ENCODE peak calls at places on chromosomes 13 and 19, in nine cellular contexts. R is psoas muscle, A is Calu3, D is fibroblast of lung, K is stomach, V is PC-3, L is lower leg skin, G is dorsolateral prefrontal cortex, E is AG10803. S is an unnamed sample.

GRCh38 chr19:41239363-41239762 is 20.3 kb downstream of the AXL start:
- DNase-seq in A (no peak), K (no peak), E (no peak), G (no peak), D (no peak), L (no peak), V (no peak), R (no peak), S (no peak)

GRCh38 chr19:35773020-35773809 is 2.1 kb upstream of the ARHGAP33 start:
- DNase-seq in D (peak), V (no peak), L (no peak), E (peak), A (no peak), R (no peak), K (no peak), G (no peak), S (no peak)

GRCh38 chr13:42638101-42638500 is 64.1 kb downstream of the TNFSF11 start:
- DNase-seq in D (no peak), A (no peak), K (no peak), E (no peak), R (no peak), V (no peak), G (no peak), L (no peak), S (no peak)

GRCh38 chr13:38620876-38621275 is 66.0 kb upstream of the FREM2 start:
- DNase-seq in K (no peak), D (no peak), R (no peak), L (no peak), V (no peak), A (no peak), E (no peak), G (no peak), S (no peak)

GRCh38 chr19:17079710-17080440 is 4.3 kb downstream of the MYO9B start:
- DNase-seq in E (peak), L (peak), V (peak), D (peak), R (peak), A (peak), G (peak), K (peak), S (no peak)

GRCh38 chr19:47653856-47654255 is 44.9 kb downstream of the BICRA start:
- DNase-seq in L (no peak), E (no peak), R (peak), D (no peak), K (no peak), A (no peak), V (no peak), G (no peak), S (no peak)

GRCh38 chr19:35224681-35225604 is 3.6 kb downstream of the FAM187B start:
- DNase-seq in E (no peak), G (no peak), A (no peak), R (no peak), K (no peak), D (no peak), L (peak), V (no peak), S (no peak)

GRCh38 chr19:55452381-55453325 is 8.8 kb downstream of the ISOC2 start:
- DNase-seq in D (peak), A (no peak), G (peak), E (peak), V (peak), K (peak), L (peak), R (peak), S (peak)

GRCh38 chr13:94312511-94313191 is 166.8 kb downstream of the DCT start:
- DNase-seq in G (no peak), L (no peak), R (no peak), A (no peak), D (peak), E (no peak), V (no peak), K (no peak), S (no peak)

GRCh38 chr19:400976-401835 is 7.7 kb downstream of the C2CD4C start:
- DNase-seq in G (no peak), E (no peak), D (no peak), A (no peak), L (peak), K (no peak), R (no peak), V (no peak), S (peak)

GRCh38 chr13:26469602-26470001 is 87.9 kb upstream of the WASF3 start:
- DNase-seq in R (no peak), G (no peak), D (no peak), L (peak), E (no peak), K (no peak), A (no peak), V (no peak), S (no peak)

GRCh38 chr13:93794197-93794885 is 567.7 kb downstream of the GPC6 start:
- DNase-seq in V (no peak), A (no peak), E (no peak), K (no peak), R (no peak), L (no peak), D (no peak), G (no peak), S (no peak)

GRCh38 chr13:35349673-35350278 is 126.7 kb downstream of the MAB21L1 start:
- DNase-seq in K (no peak), A (no peak), E (no peak), G (no peak), V (peak), D (peak), L (no peak), R (no peak), S (no peak)

GRCh38 chr19:14168259-14168972 is 32.0 kb upstream of the ASF1B start:
- DNase-seq in D (no peak), L (no peak), A (no peak), R (no peak), G (no peak), K (no peak), V (no peak), E (no peak), S (no peak)

GRCh38 chr19:40791349-40791748 is 7.6 kb upstream of the EGLN2 start:
- DNase-seq in A (no peak), R (no peak), K (no peak), L (no peak), V (no peak), G (no peak), D (no peak), E (no peak), S (no peak)

GRCh38 chr13:111853766-111854165 is 213.2 kb upstream of the SOX1 start:
- DNase-seq in V (no peak), D (no peak), L (no peak), A (no peak), E (no peak), R (no peak), K (no peak), G (no peak), S (no peak)

GRCh38 chr13:114120486-114121430 is 11.7 kb downstream of the RASA3 start:
- DNase-seq in L (no peak), K (no peak), A (no peak), V (no peak), E (peak), R (no peak), G (no peak), D (no peak), S (no peak)

GRCh38 chr19:10421240-10421948 is 1.1 kb downstream of the PDE4A start:
- DNase-seq in R (no peak), K (no peak), A (no peak), V (no peak), D (no peak), L (no peak), E (no peak), G (no peak), S (no peak)
- TF ChIP-seq CTCF in R (no peak), K (no peak), A (no peak), V (peak), D (no peak), L (no peak), E (no peak), G (peak), S (no peak)

GRCh38 chr13:56187331-56187730 is 953.4 kb upstream of the PRR20A start:
- DNase-seq in A (no peak), G (no peak), D (no peak), V (no peak), L (no peak), R (no peak), E (no peak), K (no peak), S (no peak)

DNA sequence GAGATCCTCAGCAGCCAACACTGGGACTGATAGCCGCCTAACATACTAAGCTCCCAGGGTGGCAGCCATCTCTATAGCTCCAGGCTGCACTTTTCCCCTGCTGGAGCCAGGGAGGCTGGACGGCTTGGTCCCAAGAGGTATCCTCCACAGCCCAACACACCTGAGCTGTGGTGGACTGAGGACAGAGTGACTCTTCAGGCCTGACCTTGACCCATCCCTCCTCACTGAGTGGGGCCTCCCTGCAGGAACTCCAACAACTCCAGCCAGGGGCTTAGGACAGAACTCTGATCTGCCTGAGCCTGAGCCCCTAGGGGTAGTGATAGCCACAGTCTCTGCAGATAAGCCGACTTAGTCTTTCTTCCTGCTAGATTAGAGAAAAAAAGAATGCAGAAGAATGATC is 958.1 kb upstream of the PRR20A start:
- DNase-seq in G (no peak), L (no peak), A (no peak), K (no peak), E (no peak), V (no peak), R (no peak), D (no peak), S (no peak)
- TF ChIP-seq CTCF in G (no peak), L (no peak), A (no peak), K (no peak), E (no peak), V (no peak), R (no peak), D (no peak), S (no peak)

GRCh38 chr13:31166591-31166990 is 4.9 kb upstream of the HSPH1 start:
- DNase-seq in G (no peak), V (peak), L (no peak), R (no peak), A (no peak), E (no peak), D (peak), K (no peak), S (no peak)

GRCh38 chr13:31162151-31163008 is 676 bp upstream of the HSPH1 start:
- DNase-seq in A (peak), D (peak), L (peak), K (peak), R (peak), V (peak), E (peak), G (peak), S (peak)

GRCh38 chr13:31160857-31161582 is 684 bp downstream of the HSPH1 start:
- DNase-seq in D (peak), K (peak), L (peak), E (peak), R (peak), A (peak), G (peak), V (peak), S (peak)

GRCh38 chr13:31159306-31159705 is 2.4 kb downstream of the HSPH1 start:
- DNase-seq in D (peak), L (no peak), E (no peak), R (no peak), G (no peak), V (no peak), K (no peak), A (no peak), S (no peak)

GRCh38 chr13:31161583-31162150 is at the start of gene HSPH1:
- DNase-seq in V (peak), A (peak), G (peak), L (peak), R (peak), D (peak), K (peak), E (peak), S (peak)
- TF ChIP-seq CTCF in V (peak), A (no peak), G (no peak), L (no peak), R (peak), D (peak), K (no peak), E (peak), S (peak)

GRCh38 chr13:50712469-50712868 is 131.0 kb downstream of the DLEU7 start:
- DNase-seq in R (no peak), E (peak), D (no peak), K (no peak), A (no peak), V (no peak), G (no peak), L (no peak), S (no peak)

GRCh38 chr13:50708461-50708860 is 135.0 kb downstream of the DLEU7 start:
- DNase-seq in G (no peak), K (no peak), A (no peak), D (no peak), E (no peak), L (no peak), V (no peak), R (no peak), S (no peak)

GRCh38 chr13:50706505-50706904 is 137.0 kb downstream of the DLEU7 start:
- DNase-seq in R (no peak), G (no peak), D (no peak), K (no peak), L (no peak), A (no peak), E (no peak), V (no peak), S (no peak)

GRCh38 chr13:50711449-50711848 is 132.0 kb downstream of the DLEU7 start:
- DNase-seq in G (no peak), K (no peak), L (no peak), A (no peak), R (no peak), V (no peak), D (no peak), E (no peak), S (no peak)

DNA sequence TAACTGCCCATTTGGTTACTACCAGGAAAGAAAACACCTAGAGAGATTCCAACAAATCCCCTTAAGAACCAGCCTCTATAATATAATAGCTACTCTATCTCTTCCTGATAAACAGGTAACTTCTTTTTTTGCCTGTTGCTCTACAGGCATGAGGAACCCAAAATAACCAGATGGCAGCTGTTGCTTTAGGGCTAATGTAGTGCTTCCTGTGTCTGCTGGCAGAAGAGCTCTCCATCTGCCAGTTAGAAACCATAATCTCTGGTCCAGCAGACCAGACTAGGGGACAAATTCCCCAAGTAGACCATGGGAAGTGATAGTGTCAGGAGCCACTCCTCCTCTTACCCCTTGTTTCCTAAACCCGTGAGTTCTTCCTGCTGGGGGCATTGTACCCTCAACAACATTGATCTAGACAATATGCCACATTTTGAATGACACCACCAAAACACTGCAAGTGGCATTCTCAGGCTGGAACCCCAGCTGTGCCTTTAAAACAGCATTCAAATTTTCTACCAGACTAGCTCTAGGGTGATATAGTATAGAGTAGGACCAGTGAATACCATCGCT is 135.9 kb downstream of the DLEU7 start:
- DNase-seq in L (no peak), E (no peak), G (no peak), K (no peak), V (no peak), R (no peak), D (no peak), A (no peak), S (no peak)
- TF ChIP-seq CTCF in L (no peak), E (no peak), G (no peak), K (no peak), V (no peak), R (no peak), D (no peak), A (no peak), S (no peak)

GRCh38 chr13:63050287-63050686 is 1634.6 kb upstream of the PCDH20 start:
- DNase-seq in R (no peak), A (no peak), V (no peak), D (no peak), L (no peak), E (no peak), K (no peak), G (no peak), S (no peak)

GRCh38 chr13:63044617-63045016 is 1629.0 kb upstream of the PCDH20 start:
- DNase-seq in G (no peak), E (no peak), V (no peak), L (no peak), A (no peak), D (no peak), K (no peak), R (no peak), S (no peak)

GRCh38 chr13:63048648-63049047 is 1633.0 kb upstream of the PCDH20 start:
- DNase-seq in L (no peak), E (no peak), G (no peak), A (no peak), V (peak), K (no peak), R (no peak), D (no peak), S (no peak)
- TF ChIP-seq CTCF in L (no peak), E (no peak), G (no peak), A (no peak), V (peak), K (no peak), R (no peak), D (peak), S (peak)

GRCh38 chr19:46402725-46403124 is 10.6 kb downstream of the CCDC8 start:
- DNase-seq in V (no peak), K (no peak), D (no peak), G (no peak), E (no peak), A (no peak), L (no peak), R (peak), S (no peak)

GRCh38 chr19:46404039-46404883 is 9.1 kb downstream of the CCDC8 start:
- DNase-seq in K (peak), A (peak), G (no peak), E (peak), V (peak), L (no peak), R (peak), D (peak), S (peak)

GRCh38 chr19:46408611-46409039 is 4.7 kb downstream of the CCDC8 start:
- DNase-seq in D (no peak), A (no peak), K (peak), R (peak), V (no peak), G (peak), L (no peak), E (peak), S (no peak)

GRCh38 chr19:46407891-46408426 is 5.4 kb downstream of the CCDC8 start:
- DNase-seq in A (no peak), V (no peak), R (peak), K (no peak), G (no peak), L (no peak), E (no peak), D (no peak), S (no peak)

GRCh38 chr19:46404884-46405658 is 8.3 kb downstream of the CCDC8 start:
- DNase-seq in A (no peak), L (no peak), G (no peak), E (no peak), D (no peak), R (peak), V (peak), K (no peak), S (no peak)
- TF ChIP-seq CTCF in A (no peak), L (no peak), G (no peak), E (peak), D (peak), R (no peak), V (no peak), K (no peak), S (peak)

DNA sequence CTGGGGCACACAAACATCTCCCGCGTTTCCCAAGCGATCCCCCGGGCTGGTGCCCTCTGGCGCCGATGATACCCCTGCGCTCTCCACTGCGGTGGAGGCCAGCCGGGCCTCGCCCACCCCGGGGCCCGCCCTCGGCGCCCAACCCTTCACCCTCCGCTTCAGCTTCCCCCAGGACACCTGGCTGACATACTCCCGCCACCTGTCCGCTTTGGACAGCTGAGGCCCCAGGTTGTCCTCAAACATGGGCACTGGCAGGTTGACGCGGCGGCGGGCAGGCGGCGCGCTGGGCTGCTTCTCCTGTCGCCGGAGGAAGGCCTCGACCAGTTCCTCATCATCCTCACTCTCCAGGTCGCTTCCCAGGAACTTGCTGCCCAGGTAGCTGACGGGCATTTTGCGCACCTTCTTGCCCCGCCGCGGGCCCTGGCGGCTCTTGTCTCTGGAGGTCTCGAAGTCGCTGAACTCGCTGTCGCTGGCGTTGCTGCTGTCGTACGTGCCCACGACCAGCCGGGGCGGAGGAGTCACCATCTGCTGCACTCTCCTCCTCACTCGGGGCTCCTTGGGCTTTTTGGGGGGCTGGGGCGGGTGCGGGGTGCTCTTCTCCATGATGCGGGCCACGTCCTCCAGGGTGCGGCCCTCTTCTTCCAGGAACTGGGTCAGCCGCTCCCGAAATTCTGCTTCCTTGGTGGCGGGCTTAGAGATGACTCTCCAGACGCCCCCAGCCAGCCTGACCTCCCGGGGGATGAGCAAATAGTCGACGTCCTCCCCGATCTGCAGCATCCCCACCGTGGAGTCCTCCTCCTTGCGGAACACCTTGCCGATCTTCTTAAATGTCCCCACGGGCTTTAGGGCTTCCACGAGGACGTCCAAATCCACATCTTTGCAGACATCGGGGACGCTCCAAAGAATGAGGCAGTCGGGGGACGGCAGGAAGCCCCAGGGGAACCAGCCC is 1.1 kb downstream of the CCDC8 start:
- DNase-seq in K (no peak), D (no peak), V (no peak), E (no peak), A (no peak), R (no peak), G (no peak), L (no peak), S (no peak)
- TF ChIP-seq CTCF in K (no peak), D (no peak), V (no peak), E (peak), A (no peak), R (no peak), G (no peak), L (no peak), S (no peak)

GRCh38 chr13:51923983-51924539 is 62.3 kb downstream of the CCDC70 start:
- DNase-seq in L (peak), V (peak), R (no peak), G (no peak), K (peak), D (no peak), E (no peak), A (no peak), S (no peak)
- TF ChIP-seq CTCF in L (no peak), V (peak), R (no peak), G (no peak), K (peak), D (no peak), E (peak), A (no peak), S (peak)

S was measured in progenitor cell of endocrine pancreas.